ENCODE peak calls at places on chromosomes 2 and 18, in five cellular contexts. R is naive B cell, C is mammary epithelial cell, E is T-helper 2 cell, V is mucosa of descending colon. Z is an unnamed sample.

GRCh38 chr2:63789318-63790051 is 52.2 kb upstream of the UGP2 start:
- DNase-seq in R (no peak), C (no peak), E (no peak), V (no peak), Z (no peak)

GRCh38 chr2:10533811-10534321 is 85.7 kb upstream of the ODC1 start:
- DNase-seq in R (no peak), C (no peak), E (no peak), V (no peak), Z (no peak)

GRCh38 chr2:15559800-15560403 is 1.2 kb downstream of the NBAS start:
- DNase-seq in R (no peak), C (no peak), E (no peak), V (no peak), Z (no peak)

GRCh38 chr18:55337153-55337552 is 250.8 kb downstream of the TCF4 start:
- DNase-seq in R (no peak), C (no peak), E (no peak), V (no peak), Z (no peak)

GRCh38 chr2:18474690-18475089 is 85.8 kb downstream of the RDH14 start:
- DNase-seq in R (no peak), C (no peak), E (no peak), V (no peak), Z (no peak)

GRCh38 chr2:77813614-77814013 is 291.4 kb upstream of the LRRTM4 start:
- DNase-seq in R (no peak), C (no peak), E (no peak), V (no peak), Z (no peak)

GRCh38 chr2:117856415-117857210 is 42.1 kb downstream of the DDX18 start:
- DNase-seq in R (no peak), C (peak), E (no peak), V (no peak), Z (no peak)

GRCh38 chr2:191661099-191661681 is 16.7 kb upstream of the NABP1 start:
- DNase-seq in R (no peak), C (no peak), E (no peak), V (no peak), Z (no peak)

GRCh38 chr2:134396493-134396892 is 142.6 kb downstream of the MGAT5 start:
- DNase-seq in R (no peak), C (no peak), E (no peak), V (peak), Z (no peak)

GRCh38 chr2:192888090-192888489 is 693.4 kb upstream of the TMEFF2 start:
- DNase-seq in R (no peak), C (no peak), E (no peak), V (no peak), Z (no peak)

GRCh38 chr2:74044999-74045398 is 60.3 kb downstream of the TET3 start:
- DNase-seq in R (no peak), C (no peak), E (no peak), V (no peak), Z (no peak)

GRCh38 chr2:183872131-183872530 is 726.2 kb upstream of the ZNF804A start:
- DNase-seq in R (no peak), C (no peak), E (no peak), V (no peak), Z (no peak)

GRCh38 chr18:29644276-29644675 is 1398.3 kb downstream of the DSC3 start:
- DNase-seq in R (no peak), C (peak), E (no peak), V (no peak), Z (no peak)

GRCh38 chr18:79118797-79119196 is 49.6 kb downstream of the ATP9B start:
- DNase-seq in R (no peak), C (no peak), E (no peak), V (no peak), Z (no peak)